ENCODE peak calls at places on chromosomes 2 and 18, in seven cellular contexts. One of them, this sample, is unnamed.

GRCh38 chr2:65548571-65549261 is 116.3 kb upstream of the SPRED2 start:
- DNase-seq in CD8-positive, alpha-beta T cell: no peak
- DNase-seq in lower lobe of right lung: no peak
- DNase-seq in AG10803: no peak
- DNase-seq in A549: no peak
- DNase-seq in astrocyte: peak
- DNase-seq in LNCaP clone FGC: no peak
- DNase-seq in this sample: no peak

GRCh38 chr2:142180820-142181533 is 50.2 kb upstream of the LRP1B start:
- DNase-seq in CD8-positive, alpha-beta T cell: no peak
- DNase-seq in lower lobe of right lung: no peak
- DNase-seq in AG10803: peak
- DNase-seq in A549: no peak
- DNase-seq in astrocyte: peak
- DNase-seq in LNCaP clone FGC: no peak
- DNase-seq in this sample: peak

GRCh38 chr2:165469417-165469816 is at the start of gene CSRNP3:
- DNase-seq in CD8-positive, alpha-beta T cell: no peak
- DNase-seq in lower lobe of right lung: no peak
- DNase-seq in AG10803: peak
- DNase-seq in A549: peak
- DNase-seq in astrocyte: peak
- DNase-seq in LNCaP clone FGC: peak
- DNase-seq in this sample: peak

GRCh38 chr18:63016270-63016669 is 300.9 kb downstream of the PHLPP1 start:
- DNase-seq in CD8-positive, alpha-beta T cell: peak
- DNase-seq in lower lobe of right lung: no peak
- DNase-seq in AG10803: peak
- DNase-seq in A549: peak
- DNase-seq in astrocyte: peak
- DNase-seq in LNCaP clone FGC: peak
- DNase-seq in this sample: peak

GRCh38 chr2:240468300-240469238 is 33.1 kb downstream of the GPC1 start:
- DNase-seq in CD8-positive, alpha-beta T cell: no peak
- DNase-seq in lower lobe of right lung: no peak
- DNase-seq in AG10803: no peak
- DNase-seq in A549: no peak
- DNase-seq in astrocyte: no peak
- DNase-seq in LNCaP clone FGC: no peak
- DNase-seq in this sample: no peak

GRCh38 chr18:47249602-47250001 is 1.9 kb downstream of the SKOR2 start:
- DNase-seq in CD8-positive, alpha-beta T cell: no peak
- DNase-seq in lower lobe of right lung: no peak
- DNase-seq in AG10803: no peak
- DNase-seq in A549: no peak
- DNase-seq in astrocyte: no peak
- DNase-seq in LNCaP clone FGC: no peak
- DNase-seq in this sample: no peak

GRCh38 chr2:59322005-59322404 is 1080.9 kb upstream of the FANCL start:
- DNase-seq in CD8-positive, alpha-beta T cell: no peak
- DNase-seq in lower lobe of right lung: no peak
- DNase-seq in AG10803: no peak
- DNase-seq in A549: no peak
- DNase-seq in astrocyte: no peak
- DNase-seq in LNCaP clone FGC: no peak
- DNase-seq in this sample: no peak

GRCh38 chr2:55519908-55520885 is 679 bp downstream of the CFAP36 start:
- DNase-seq in CD8-positive, alpha-beta T cell: no peak
- DNase-seq in lower lobe of right lung: no peak
- DNase-seq in AG10803: peak
- DNase-seq in A549: peak
- DNase-seq in astrocyte: no peak
- DNase-seq in LNCaP clone FGC: no peak
- DNase-seq in this sample: peak

GRCh38 chr18:58668897-58669296 is 2.4 kb upstream of the MALT1 start:
- DNase-seq in CD8-positive, alpha-beta T cell: no peak
- DNase-seq in lower lobe of right lung: no peak
- DNase-seq in AG10803: peak
- DNase-seq in A549: no peak
- DNase-seq in astrocyte: peak
- DNase-seq in LNCaP clone FGC: no peak
- DNase-seq in this sample: peak

GRCh38 chr18:70166668-70167067 is 38.8 kb downstream of the RTTN start:
- DNase-seq in CD8-positive, alpha-beta T cell: no peak
- DNase-seq in lower lobe of right lung: no peak
- DNase-seq in AG10803: no peak
- DNase-seq in A549: no peak
- DNase-seq in astrocyte: no peak
- DNase-seq in LNCaP clone FGC: no peak
- DNase-seq in this sample: no peak

GRCh38 chr2:45312275-45312674 is 298.8 kb downstream of the SRBD1 start:
- DNase-seq in CD8-positive, alpha-beta T cell: no peak
- DNase-seq in lower lobe of right lung: no peak
- DNase-seq in AG10803: no peak
- DNase-seq in A549: no peak
- DNase-seq in astrocyte: no peak
- DNase-seq in LNCaP clone FGC: no peak
- DNase-seq in this sample: no peak

GRCh38 chr2:9885036-9885684 is 41.9 kb downstream of the TAF1B start:
- DNase-seq in CD8-positive, alpha-beta T cell: no peak
- DNase-seq in lower lobe of right lung: no peak
- DNase-seq in AG10803: no peak
- DNase-seq in A549: no peak
- DNase-seq in astrocyte: peak
- DNase-seq in LNCaP clone FGC: no peak
- DNase-seq in this sample: no peak

GRCh38 chr2:32865399-32866068 is 81.2 kb upstream of the LTBP1 start:
- DNase-seq in CD8-positive, alpha-beta T cell: no peak
- DNase-seq in lower lobe of right lung: no peak
- DNase-seq in AG10803: peak
- DNase-seq in A549: no peak
- DNase-seq in astrocyte: peak
- DNase-seq in LNCaP clone FGC: no peak
- DNase-seq in this sample: peak

GRCh38 chr18:27839141-27839540 is 337.8 kb downstream of the CDH2 start:
- DNase-seq in CD8-positive, alpha-beta T cell: no peak
- DNase-seq in lower lobe of right lung: no peak
- DNase-seq in AG10803: peak
- DNase-seq in A549: peak
- DNase-seq in astrocyte: peak
- DNase-seq in LNCaP clone FGC: no peak
- DNase-seq in this sample: peak

GRCh38 chr2:88866756-88867155 is 175.3 kb downstream of the RPIA start:
- DNase-seq in CD8-positive, alpha-beta T cell: no peak
- DNase-seq in lower lobe of right lung: no peak
- DNase-seq in AG10803: no peak
- DNase-seq in A549: no peak
- DNase-seq in astrocyte: no peak
- DNase-seq in LNCaP clone FGC: no peak
- DNase-seq in this sample: no peak

GRCh38 chr18:616380-616995 is 19.7 kb downstream of the CLUL1 start:
- DNase-seq in CD8-positive, alpha-beta T cell: no peak
- DNase-seq in lower lobe of right lung: no peak
- DNase-seq in AG10803: peak
- DNase-seq in A549: peak
- DNase-seq in astrocyte: peak
- DNase-seq in LNCaP clone FGC: peak
- DNase-seq in this sample: peak

GRCh38 chr2:121273116-121273515 is 11.9 kb downstream of the TFCP2L1 start:
- DNase-seq in CD8-positive, alpha-beta T cell: no peak
- DNase-seq in lower lobe of right lung: no peak
- DNase-seq in AG10803: no peak
- DNase-seq in A549: no peak
- DNase-seq in astrocyte: no peak
- DNase-seq in LNCaP clone FGC: no peak
- DNase-seq in this sample: no peak

GRCh38 chr2:216636570-216637450 is 3.6 kb downstream of the IGFBP2 start:
- DNase-seq in CD8-positive, alpha-beta T cell: no peak
- DNase-seq in lower lobe of right lung: peak
- DNase-seq in AG10803: no peak
- DNase-seq in A549: peak
- DNase-seq in astrocyte: peak
- DNase-seq in LNCaP clone FGC: no peak
- DNase-seq in this sample: no peak

GRCh38 chr2:157076526-157077161 is 180.9 kb upstream of the GALNT5 start:
- DNase-seq in CD8-positive, alpha-beta T cell: no peak
- DNase-seq in lower lobe of right lung: no peak
- DNase-seq in AG10803: no peak
- DNase-seq in A549: no peak
- DNase-seq in astrocyte: no peak
- DNase-seq in LNCaP clone FGC: no peak
- DNase-seq in this sample: no peak

GRCh38 chr18:70028734-70029133 is 81.1 kb upstream of the CD226 start:
- DNase-seq in CD8-positive, alpha-beta T cell: no peak
- DNase-seq in lower lobe of right lung: no peak
- DNase-seq in AG10803: no peak
- DNase-seq in A549: no peak
- DNase-seq in astrocyte: no peak
- DNase-seq in LNCaP clone FGC: no peak
- DNase-seq in this sample: no peak

GRCh38 chr2:216856666-216857065 is 3.2 kb downstream of the TNP1 start:
- DNase-seq in CD8-positive, alpha-beta T cell: no peak
- DNase-seq in lower lobe of right lung: no peak
- DNase-seq in AG10803: no peak
- DNase-seq in A549: no peak
- DNase-seq in astrocyte: no peak
- DNase-seq in LNCaP clone FGC: no peak
- DNase-seq in this sample: no peak

GRCh38 chr2:105879798-105880300 is 135.1 kb downstream of the NCK2 start:
- DNase-seq in CD8-positive, alpha-beta T cell: no peak
- DNase-seq in lower lobe of right lung: no peak
- DNase-seq in AG10803: no peak
- DNase-seq in A549: no peak
- DNase-seq in astrocyte: no peak
- DNase-seq in LNCaP clone FGC: no peak
- DNase-seq in this sample: no peak

GRCh38 chr2:99695856-99696255 is 206.0 kb upstream of the REV1 start:
- DNase-seq in CD8-positive, alpha-beta T cell: no peak
- DNase-seq in lower lobe of right lung: no peak
- DNase-seq in AG10803: no peak
- DNase-seq in A549: no peak
- DNase-seq in astrocyte: peak
- DNase-seq in LNCaP clone FGC: no peak
- DNase-seq in this sample: no peak

GRCh38 chr2:200416878-200417277 is 93.0 kb downstream of the KCTD18 start:
- DNase-seq in CD8-positive, alpha-beta T cell: no peak
- DNase-seq in lower lobe of right lung: no peak
- DNase-seq in AG10803: no peak
- DNase-seq in A549: no peak
- DNase-seq in astrocyte: no peak
- DNase-seq in LNCaP clone FGC: no peak
- DNase-seq in this sample: no peak
- H3K4me3 ChIP-seq in CD8-positive, alpha-beta T cell: no peak
- H3K4me3 ChIP-seq in lower lobe of right lung: no peak
- H3K4me3 ChIP-seq in AG10803: no peak
- H3K4me3 ChIP-seq in A549: no peak
- H3K4me3 ChIP-seq in astrocyte: no peak
- H3K4me3 ChIP-seq in LNCaP clone FGC: no peak
- H3K4me3 ChIP-seq in this sample: no peak

GRCh38 chr2:74259191-74259590 is 60.8 kb downstream of the MTHFD2 start:
- DNase-seq in CD8-positive, alpha-beta T cell: no peak
- DNase-seq in lower lobe of right lung: no peak
- DNase-seq in AG10803: no peak
- DNase-seq in A549: no peak
- DNase-seq in astrocyte: no peak
- DNase-seq in LNCaP clone FGC: no peak
- DNase-seq in this sample: no peak

GRCh38 chr2:74262681-74263080 is 64.3 kb downstream of the MTHFD2 start:
- DNase-seq in CD8-positive, alpha-beta T cell: no peak
- DNase-seq in lower lobe of right lung: no peak
- DNase-seq in AG10803: no peak
- DNase-seq in A549: no peak
- DNase-seq in astrocyte: no peak
- DNase-seq in LNCaP clone FGC: no peak
- DNase-seq in this sample: no peak

GRCh38 chr2:74264281-74264680 is 65.9 kb downstream of the MTHFD2 start:
- DNase-seq in CD8-positive, alpha-beta T cell: no peak
- DNase-seq in lower lobe of right lung: no peak
- DNase-seq in AG10803: no peak
- DNase-seq in A549: no peak
- DNase-seq in astrocyte: no peak
- DNase-seq in LNCaP clone FGC: no peak
- DNase-seq in this sample: no peak

GRCh38 chr2:74260495-74260894 is 62.1 kb downstream of the MTHFD2 start:
- DNase-seq in CD8-positive, alpha-beta T cell: no peak
- DNase-seq in lower lobe of right lung: no peak
- DNase-seq in AG10803: no peak
- DNase-seq in A549: no peak
- DNase-seq in astrocyte: no peak
- DNase-seq in LNCaP clone FGC: no peak
- DNase-seq in this sample: no peak

DNA sequence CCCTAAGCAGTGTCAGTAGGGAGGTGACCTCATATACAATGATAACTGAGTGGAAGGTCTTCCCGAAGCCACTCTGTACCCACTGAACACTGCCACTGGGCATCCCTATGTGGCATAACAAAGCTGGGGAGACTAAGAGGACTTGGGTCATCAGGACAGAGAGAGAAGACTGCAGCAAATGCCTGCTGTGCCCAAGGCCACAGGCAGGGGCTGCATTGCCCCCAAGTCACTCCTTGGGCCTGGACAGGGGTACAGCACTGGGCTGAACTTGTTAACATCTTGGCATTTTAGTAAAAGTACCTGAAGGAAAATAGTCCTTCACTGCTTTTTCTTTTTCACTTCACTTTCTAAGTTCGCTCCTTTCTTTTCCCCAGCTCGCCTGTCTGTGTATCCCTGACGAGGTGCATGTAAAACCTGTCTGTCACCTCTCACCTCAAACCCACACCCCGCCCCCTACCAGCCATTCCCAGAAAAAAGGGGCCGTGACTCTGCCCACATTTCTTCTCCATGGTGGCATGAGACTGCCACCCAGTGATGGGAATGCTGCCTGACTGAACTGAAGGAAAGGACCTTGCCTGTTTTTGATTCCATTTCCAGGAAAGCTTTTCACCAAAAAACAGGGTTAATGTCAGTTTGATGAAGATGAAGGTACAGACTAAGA is 62.9 kb downstream of the MTHFD2 start:
- DNase-seq in CD8-positive, alpha-beta T cell: no peak
- DNase-seq in lower lobe of right lung: no peak
- DNase-seq in AG10803: peak
- DNase-seq in A549: peak
- DNase-seq in astrocyte: no peak
- DNase-seq in LNCaP clone FGC: no peak
- DNase-seq in this sample: peak
- TF ChIP-seq CTCF in CD8-positive, alpha-beta T cell: no peak
- TF ChIP-seq CTCF in lower lobe of right lung: no peak
- TF ChIP-seq CTCF in AG10803: peak
- TF ChIP-seq CTCF in A549: peak
- TF ChIP-seq CTCF in astrocyte: peak
- TF ChIP-seq CTCF in LNCaP clone FGC: peak
- TF ChIP-seq CTCF in this sample: peak

GRCh38 chr2:28868611-28869010 is 1.5 kb downstream of the TRMT61B start:
- DNase-seq in CD8-positive, alpha-beta T cell: no peak
- DNase-seq in lower lobe of right lung: no peak
- DNase-seq in AG10803: no peak
- DNase-seq in A549: no peak
- DNase-seq in astrocyte: no peak
- DNase-seq in LNCaP clone FGC: no peak
- DNase-seq in this sample: no peak
- H3K4me3 ChIP-seq in CD8-positive, alpha-beta T cell: peak
- H3K4me3 ChIP-seq in lower lobe of right lung: peak
- H3K4me3 ChIP-seq in AG10803: peak
- H3K4me3 ChIP-seq in A549: peak
- H3K4me3 ChIP-seq in astrocyte: peak
- H3K4me3 ChIP-seq in LNCaP clone FGC: peak
- H3K4me3 ChIP-seq in this sample: peak

GRCh38 chr2:75311993-75312392 is 112.7 kb upstream of the TACR1 start:
- DNase-seq in CD8-positive, alpha-beta T cell: no peak
- DNase-seq in lower lobe of right lung: no peak
- DNase-seq in AG10803: no peak
- DNase-seq in A549: no peak
- DNase-seq in astrocyte: no peak
- DNase-seq in LNCaP clone FGC: no peak
- DNase-seq in this sample: no peak
- TF ChIP-seq CTCF in CD8-positive, alpha-beta T cell: no peak
- TF ChIP-seq CTCF in lower lobe of right lung: no peak
- TF ChIP-seq CTCF in AG10803: no peak
- TF ChIP-seq CTCF in A549: no peak
- TF ChIP-seq CTCF in astrocyte: no peak
- TF ChIP-seq CTCF in LNCaP clone FGC: no peak
- TF ChIP-seq CTCF in this sample: no peak

This sample was measured in fibroblast of pulmonary artery.